ENCODE peak calls at places on chromosomes 6 and 20, in four cellular contexts. One of them, this sample, is unnamed.

GRCh38 chr20:36390719-36391415 is 84.7 kb downstream of the DLGAP4 start:
- DNase-seq in BE2C: no peak
- DNase-seq in CD4-positive, CD25-positive, alpha-beta regulatory T cell: no peak
- DNase-seq in GM06990: no peak
- DNase-seq in this sample: no peak

GRCh38 chr20:944148-944547 is 28.0 kb upstream of the ANGPT4 start:
- DNase-seq in BE2C: no peak
- DNase-seq in CD4-positive, CD25-positive, alpha-beta regulatory T cell: no peak
- DNase-seq in GM06990: no peak
- DNase-seq in this sample: no peak

GRCh38 chr20:58705525-58705924 is 12.9 kb downstream of the NPEPL1 start:
- DNase-seq in BE2C: peak; percentile 12
- DNase-seq in CD4-positive, CD25-positive, alpha-beta regulatory T cell: no peak
- DNase-seq in GM06990: no peak
- DNase-seq in this sample: no peak

GRCh38 chr20:278607-279571 is 11.7 kb downstream of the C20orf96 start:
- DNase-seq in BE2C: no peak
- DNase-seq in CD4-positive, CD25-positive, alpha-beta regulatory T cell: no peak
- DNase-seq in GM06990: no peak
- DNase-seq in this sample: no peak

GRCh38 chr6:148888853-148889252 is 142.0 kb downstream of the UST start:
- DNase-seq in BE2C: no peak
- DNase-seq in CD4-positive, CD25-positive, alpha-beta regulatory T cell: no peak
- DNase-seq in GM06990: no peak
- DNase-seq in this sample: no peak

GRCh38 chr6:116220172-116220571 is 33.7 kb downstream of the TSPYL4 start:
- DNase-seq in BE2C: peak; percentile 73
- DNase-seq in CD4-positive, CD25-positive, alpha-beta regulatory T cell: no peak
- DNase-seq in GM06990: no peak
- DNase-seq in this sample: no peak

GRCh38 chr20:23634985-23635767 is 2.6 kb downstream of the CST3 start:
- DNase-seq in BE2C: no peak
- DNase-seq in CD4-positive, CD25-positive, alpha-beta regulatory T cell: no peak
- DNase-seq in GM06990: no peak
- DNase-seq in this sample: no peak

GRCh38 chr6:26205625-26206574 is 118.7 kb downstream of the HFE start:
- DNase-seq in BE2C: no peak
- DNase-seq in CD4-positive, CD25-positive, alpha-beta regulatory T cell: peak; percentile 30
- DNase-seq in GM06990: no peak
- DNase-seq in this sample: no peak

GRCh38 chr20:47857994-47858557 is 72.8 kb upstream of the SULF2 start:
- DNase-seq in BE2C: no peak
- DNase-seq in CD4-positive, CD25-positive, alpha-beta regulatory T cell: no peak
- DNase-seq in GM06990: no peak
- DNase-seq in this sample: no peak

GRCh38 chr20:47317127-47317895 is 39.2 kb downstream of the ZMYND8 start:
- DNase-seq in BE2C: no peak
- DNase-seq in CD4-positive, CD25-positive, alpha-beta regulatory T cell: peak; percentile 7
- DNase-seq in GM06990: peak; percentile 18
- DNase-seq in this sample: peak; percentile 88

GRCh38 chr6:74282143-74282689 is 586.2 kb downstream of the CD109 start:
- DNase-seq in BE2C: no peak
- DNase-seq in CD4-positive, CD25-positive, alpha-beta regulatory T cell: no peak
- DNase-seq in GM06990: no peak
- DNase-seq in this sample: no peak

GRCh38 chr20:58461104-58461503 is 54.1 kb downstream of the APCDD1L start:
- DNase-seq in BE2C: no peak
- DNase-seq in CD4-positive, CD25-positive, alpha-beta regulatory T cell: no peak
- DNase-seq in GM06990: no peak
- DNase-seq in this sample: no peak

GRCh38 chr6:47698342-47698787 is at the start of gene ADGRF4:
- DNase-seq in BE2C: no peak
- DNase-seq in CD4-positive, CD25-positive, alpha-beta regulatory T cell: no peak
- DNase-seq in GM06990: no peak
- DNase-seq in this sample: no peak

GRCh38 chr6:160523223-160523622 is 140.9 kb downstream of the LPA start:
- DNase-seq in BE2C: no peak
- DNase-seq in CD4-positive, CD25-positive, alpha-beta regulatory T cell: no peak
- DNase-seq in GM06990: peak; percentile 47
- DNase-seq in this sample: no peak

GRCh38 chr6:84089081-84089480 is 55.5 kb downstream of the MRAP2 start:
- DNase-seq in BE2C: no peak
- DNase-seq in CD4-positive, CD25-positive, alpha-beta regulatory T cell: no peak
- DNase-seq in GM06990: no peak
- DNase-seq in this sample: no peak

GRCh38 chr20:54168961-54169862 is 4.6 kb downstream of the CYP24A1 start:
- DNase-seq in BE2C: no peak
- DNase-seq in CD4-positive, CD25-positive, alpha-beta regulatory T cell: no peak
- DNase-seq in GM06990: no peak
- DNase-seq in this sample: no peak

GRCh38 chr20:54170963-54171362 is 2.8 kb downstream of the CYP24A1 start:
- DNase-seq in BE2C: no peak
- DNase-seq in CD4-positive, CD25-positive, alpha-beta regulatory T cell: no peak
- DNase-seq in GM06990: no peak
- DNase-seq in this sample: no peak

GRCh38 chr20:54167909-54168872 is 5.6 kb downstream of the CYP24A1 start:
- DNase-seq in BE2C: no peak
- DNase-seq in CD4-positive, CD25-positive, alpha-beta regulatory T cell: no peak
- DNase-seq in GM06990: no peak
- DNase-seq in this sample: no peak

GRCh38 chr20:54172532-54172855 is 1.3 kb downstream of the CYP24A1 start:
- DNase-seq in BE2C: no peak
- DNase-seq in CD4-positive, CD25-positive, alpha-beta regulatory T cell: no peak
- DNase-seq in GM06990: no peak
- DNase-seq in this sample: no peak

DNA sequence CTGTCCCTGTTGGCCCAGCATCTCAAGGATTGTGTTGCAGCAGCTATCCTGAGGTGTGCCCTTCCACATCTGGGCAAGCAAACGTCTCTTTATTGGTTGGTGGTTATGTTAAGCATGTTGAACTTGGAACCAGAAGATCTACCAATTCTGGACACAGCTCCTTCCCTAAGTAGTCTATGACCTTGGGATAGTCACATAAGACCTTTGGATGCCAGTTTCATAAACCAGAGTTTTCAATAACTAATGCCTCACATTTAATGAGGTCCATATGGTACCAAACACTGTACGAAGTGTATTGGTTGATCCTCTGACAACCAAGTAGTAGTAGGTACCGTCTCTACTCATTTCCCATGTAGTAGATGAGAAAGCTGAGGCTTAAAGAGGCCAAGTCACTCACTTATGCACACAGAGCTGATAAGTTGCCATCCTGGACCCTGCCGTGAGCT is 3.7 kb downstream of the CYP24A1 start:
- DNase-seq in BE2C: no peak
- DNase-seq in CD4-positive, CD25-positive, alpha-beta regulatory T cell: no peak
- DNase-seq in GM06990: no peak
- DNase-seq in this sample: no peak
- H3K27me3 ChIP-seq in BE2C: peaks cover 96% of the 10 kb centered on the region
- H3K27me3 ChIP-seq in CD4-positive, CD25-positive, alpha-beta regulatory T cell: peaks cover 35% of the 10 kb centered on the region
- H3K27me3 ChIP-seq in GM06990: peaks cover 7% of the 10 kb centered on the region
- H3K27me3 ChIP-seq in this sample: peaks cover 22% of the 10 kb centered on the region

DNA sequence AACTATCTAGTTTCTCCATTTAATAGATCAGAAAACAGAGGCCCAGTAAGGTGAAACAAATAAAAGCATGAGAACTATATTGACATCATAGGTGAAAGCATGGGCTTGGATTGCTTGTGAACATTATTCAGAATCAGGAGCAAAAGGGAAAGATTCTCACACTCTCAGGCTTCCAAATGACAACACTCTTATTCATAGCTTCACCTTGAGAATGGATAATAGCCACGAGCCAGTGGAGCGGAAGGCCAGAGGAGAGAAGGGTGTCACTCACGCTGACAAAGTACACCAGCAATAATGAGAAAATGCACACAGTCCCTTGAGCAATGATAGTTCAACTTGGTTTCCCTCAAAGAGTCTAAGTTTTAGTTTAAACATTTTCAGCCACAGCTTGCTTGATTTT is 339.0 kb downstream of the TPBG start:
- DNase-seq in BE2C: no peak
- DNase-seq in CD4-positive, CD25-positive, alpha-beta regulatory T cell: no peak
- DNase-seq in GM06990: no peak
- DNase-seq in this sample: no peak
- H3K27me3 ChIP-seq in BE2C: no peaks in the 10 kb centered on the region
- H3K27me3 ChIP-seq in CD4-positive, CD25-positive, alpha-beta regulatory T cell: no peaks in the 10 kb centered on the region
- H3K27me3 ChIP-seq in GM06990: no peaks in the 10 kb centered on the region
- H3K27me3 ChIP-seq in this sample: no peaks in the 10 kb centered on the region

GRCh38 chr20:62991863-62992262 is 14.9 kb downstream of the BHLHE23 start:
- DNase-seq in BE2C: no peak
- DNase-seq in CD4-positive, CD25-positive, alpha-beta regulatory T cell: no peak
- DNase-seq in GM06990: no peak
- DNase-seq in this sample: no peak

GRCh38 chr20:62995898-62996595 is 10.7 kb downstream of the BHLHE23 start:
- DNase-seq in BE2C: no peak
- DNase-seq in CD4-positive, CD25-positive, alpha-beta regulatory T cell: no peak
- DNase-seq in GM06990: no peak
- DNase-seq in this sample: no peak

GRCh38 chr20:62995481-62995880 is 11.3 kb downstream of the BHLHE23 start:
- DNase-seq in BE2C: no peak
- DNase-seq in CD4-positive, CD25-positive, alpha-beta regulatory T cell: no peak
- DNase-seq in GM06990: no peak
- DNase-seq in this sample: no peak

GRCh38 chr20:62994850-62995249 is 11.9 kb downstream of the BHLHE23 start:
- DNase-seq in BE2C: no peak
- DNase-seq in CD4-positive, CD25-positive, alpha-beta regulatory T cell: no peak
- DNase-seq in GM06990: no peak
- DNase-seq in this sample: no peak

GRCh38 chr20:62993856-62994494 is 12.8 kb downstream of the BHLHE23 start:
- DNase-seq in BE2C: no peak
- DNase-seq in CD4-positive, CD25-positive, alpha-beta regulatory T cell: no peak
- DNase-seq in GM06990: no peak
- DNase-seq in this sample: no peak
- H3K27me3 ChIP-seq in BE2C: peaks cover 78% of the 10 kb centered on the region
- H3K27me3 ChIP-seq in CD4-positive, CD25-positive, alpha-beta regulatory T cell: peaks cover 1% of the 10 kb centered on the region
- H3K27me3 ChIP-seq in GM06990: peaks cover 2% of the 10 kb centered on the region
- H3K27me3 ChIP-seq in this sample: peaks cover 3% of the 10 kb centered on the region

DNA sequence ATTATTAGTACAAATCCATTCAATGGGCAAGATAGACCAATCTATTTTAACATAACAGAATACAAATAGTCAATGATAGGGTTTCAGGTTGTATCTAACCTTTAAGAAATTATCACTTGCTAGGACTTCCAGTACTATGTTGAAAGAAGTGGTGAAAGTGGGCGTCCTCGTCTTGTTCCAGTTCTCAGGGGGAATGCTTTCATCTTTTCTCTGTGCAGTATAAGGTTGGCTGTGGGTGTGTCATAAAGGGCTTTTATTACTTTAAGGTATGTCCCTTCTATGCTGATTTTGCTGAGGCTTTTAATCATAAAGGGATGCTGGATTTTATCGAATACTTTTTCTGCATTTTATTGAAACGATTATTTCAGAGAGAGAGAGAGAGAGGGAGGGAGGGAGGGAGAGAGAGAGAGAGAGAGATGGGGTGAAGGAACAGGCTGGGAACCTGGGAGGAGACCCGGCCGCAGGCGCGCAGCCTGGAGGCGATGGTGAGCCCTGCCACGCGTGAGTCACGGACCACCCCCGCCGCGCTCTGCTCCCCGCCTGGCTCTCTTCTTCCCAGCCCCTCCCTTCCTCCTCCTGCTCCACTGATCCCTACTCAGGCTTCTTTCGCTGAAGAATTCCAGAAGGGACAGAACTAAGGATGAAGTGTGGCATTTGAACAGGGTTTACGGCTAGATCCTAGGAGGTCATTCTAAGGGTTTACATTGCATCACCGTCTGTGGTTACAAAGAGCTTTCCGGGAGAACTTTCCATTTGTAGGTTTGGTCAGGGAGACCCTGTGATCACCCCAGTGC is 45.5 kb upstream of the HLA-E start:
- DNase-seq in BE2C: no peak
- DNase-seq in CD4-positive, CD25-positive, alpha-beta regulatory T cell: no peak
- DNase-seq in GM06990: no peak
- DNase-seq in this sample: no peak
- H3K27me3 ChIP-seq in BE2C: peaks cover 85% of the 10 kb centered on the region
- H3K27me3 ChIP-seq in CD4-positive, CD25-positive, alpha-beta regulatory T cell: peaks cover 89% of the 10 kb centered on the region
- H3K27me3 ChIP-seq in GM06990: no peaks in the 10 kb centered on the region
- H3K27me3 ChIP-seq in this sample: no peaks in the 10 kb centered on the region